ENCODE peak calls at places on chromosomes 16 and 17, in six cellular contexts. Q is HAP-1, K is left ventricle myocardium inferior, R is psoas muscle, M is kidney, N is adrenal gland. P is an unnamed sample. For H3K9me3, the result is how much of the 10 kb centered on the place peaks cover.

GRCh38 chr17:60244656-60245055 is 94.9 kb downstream of the CA4 start:
- DNase-seq in K (no peak), N (no peak), M (no peak), Q (no peak), R (no peak), P (no peak)

GRCh38 chr16:47008174-47008573 is 34.7 kb upstream of the DNAJA2 start:
- DNase-seq in K (no peak), Q (no peak), M (no peak), R (no peak), N (no peak), P (no peak)

GRCh38 chr16:57589374-57589773 is 39.1 kb upstream of the ADGRG1 start:
- DNase-seq in M (no peak), R (no peak), K (no peak), Q (no peak), N (no peak), P (no peak)

GRCh38 chr17:8954339-8954738 is 11.2 kb downstream of the PIK3R5 start:
- DNase-seq in K (peak), N (peak), R (peak), Q (no peak), M (no peak), P (peak)

GRCh38 chr17:75878174-75878998 is at the start of gene TRIM47:
- DNase-seq in R (peak), K (peak), N (peak), Q (peak), M (peak), P (no peak)

GRCh38 chr16:87539113-87539512 is 46.3 kb upstream of the ZCCHC14 start:
- DNase-seq in K (no peak), Q (no peak), N (no peak), M (no peak), R (no peak), P (no peak)

GRCh38 chr17:54544239-54544638 is 356.4 kb upstream of the TOM1L1 start:
- DNase-seq in N (no peak), K (no peak), M (no peak), Q (no peak), R (no peak), P (no peak)

GRCh38 chr17:57534863-57535651 is 210.0 kb downstream of the CCDC182 start:
- DNase-seq in R (no peak), M (no peak), K (no peak), Q (peak), N (peak), P (no peak)

GRCh38 chr16:58011652-58012051 is 10.4 kb downstream of the USB1 start:
- DNase-seq in R (no peak), K (no peak), M (no peak), Q (no peak), N (no peak), P (no peak)

GRCh38 chr17:27157898-27158297 is 136.0 kb upstream of the WSB1 start:
- DNase-seq in Q (no peak), R (no peak), M (peak), K (no peak), N (no peak), P (no peak)

GRCh38 chr17:27155866-27156265 is 138.0 kb upstream of the WSB1 start:
- DNase-seq in R (no peak), M (peak), N (no peak), K (peak), Q (no peak), P (no peak)

GRCh38 chr17:27158390-27158789 is 135.5 kb upstream of the WSB1 start:
- DNase-seq in K (no peak), N (no peak), Q (no peak), R (no peak), M (peak), P (no peak)

GRCh38 chr17:27157297-27157696 is 136.6 kb upstream of the WSB1 start:
- DNase-seq in K (no peak), M (peak), R (no peak), Q (no peak), N (no peak), P (no peak)

GRCh38 chr17:27153005-27153404 is 140.9 kb upstream of the WSB1 start:
- DNase-seq in K (no peak), N (no peak), M (peak), Q (no peak), R (no peak), P (no peak)
- H3K9me3 ChIP-seq in K (under half), N (under half), M (under half), Q (under half), R (under half), P (under half)

GRCh38 chr16:85531516-85531915 is 81.6 kb upstream of the GSE1 start:
- DNase-seq in N (peak), M (peak), R (no peak), Q (no peak), K (no peak), P (no peak)
- H3K9me3 ChIP-seq in N (under half), M (under half), R (under half), Q (under half), K (under half), P (under half)

DNA sequence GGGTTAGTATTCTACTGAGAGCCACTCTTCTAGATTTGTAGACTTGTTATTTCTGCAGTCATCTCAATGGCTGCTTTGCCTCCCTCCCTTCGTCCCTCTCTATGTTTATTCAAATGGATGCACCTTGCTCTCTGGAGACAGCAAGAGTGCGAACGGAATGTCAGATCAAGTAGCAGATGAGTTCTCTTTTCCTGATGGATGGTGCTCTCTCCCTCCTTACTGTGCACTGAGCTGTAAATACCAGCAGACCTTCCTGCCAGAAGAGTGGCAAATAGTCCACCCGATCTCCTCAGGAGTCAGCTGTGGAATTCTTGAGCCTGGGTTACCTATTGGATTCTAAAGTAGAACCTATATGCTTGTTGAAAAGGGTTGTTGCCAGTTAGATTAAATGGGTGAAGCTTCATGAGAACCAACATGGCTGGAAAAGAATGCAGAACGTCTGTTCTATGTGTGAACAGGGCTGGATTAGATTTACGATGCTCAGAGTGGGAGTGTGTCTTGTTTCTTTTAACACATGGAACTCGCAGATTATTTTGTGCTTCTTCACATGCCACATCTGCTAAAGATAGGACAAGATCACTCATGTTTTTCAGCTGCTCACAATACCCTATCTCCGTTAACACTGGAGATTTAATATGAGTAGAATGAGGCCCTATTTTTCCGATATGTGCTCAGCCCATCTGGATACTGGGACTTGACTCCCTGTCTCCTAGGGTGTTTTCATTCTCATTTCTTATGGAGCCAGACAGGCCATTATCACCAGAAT is 6.1 kb downstream of the GNAO1 start:
- DNase-seq in Q (no peak), M (no peak), R (no peak), N (no peak), K (no peak), P (no peak)
- H3K9me3 ChIP-seq in Q (under half), M (under half), R (under half), N (under half), K (under half), P (under half)

DNA sequence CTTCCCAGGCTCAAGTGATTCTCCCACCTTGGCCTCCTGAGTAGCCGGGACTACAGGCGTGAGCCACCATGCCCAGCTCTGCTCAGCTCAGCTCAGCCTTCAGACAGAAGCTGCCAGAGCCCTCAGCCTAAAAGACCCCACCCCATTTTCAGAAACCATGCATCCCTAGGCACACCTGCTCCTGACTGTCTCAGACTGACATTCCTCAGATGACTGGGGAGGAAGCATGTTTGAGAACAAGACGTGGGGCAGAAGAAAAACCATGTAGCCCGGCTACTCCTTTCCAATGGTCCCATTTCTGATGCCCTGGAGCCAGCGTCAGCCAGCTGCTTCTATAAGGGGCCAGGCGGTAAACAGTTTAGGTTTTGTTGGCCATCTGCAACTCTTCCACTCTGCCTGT is 3.0 kb upstream of the SRL start:
- DNase-seq in M (no peak), Q (no peak), R (no peak), N (no peak), K (no peak), P (no peak)
- H3K9me3 ChIP-seq in M (under half), Q (under half), R (under half), N (under half), K (under half), P (under half)

GRCh38 chr17:72117748-72118587 is 2.9 kb upstream of the SOX9 start:
- DNase-seq in N (no peak), Q (no peak), M (no peak), R (no peak), K (no peak), P (no peak)
- H3K9me3 ChIP-seq in N (under half), Q (under half), M (under half), R (under half), K (under half), P (under half)

GRCh38 chr17:73851921-73852320 is 207.7 kb upstream of the SDK2 start:
- DNase-seq in R (no peak), K (no peak), Q (no peak), N (no peak), M (no peak), P (no peak)
- H3K9me3 ChIP-seq in R (under half), K (under half), Q (under half), N (under half), M (under half), P (under half)

GRCh38 chr16:35214840-35215239 is 1755.4 kb downstream of the TP53TG3F start:
- DNase-seq in N (no peak), K (no peak), M (no peak), Q (no peak), R (no peak), P (no peak)

GRCh38 chr16:35210681-35211433 is 1751.4 kb downstream of the TP53TG3F start:
- DNase-seq in M (no peak), R (no peak), N (no peak), K (no peak), Q (no peak), P (no peak)

GRCh38 chr16:35215287-35215686 is 1755.9 kb downstream of the TP53TG3F start:
- DNase-seq in N (no peak), R (no peak), K (no peak), M (no peak), Q (no peak), P (no peak)
- H3K9me3 ChIP-seq in N (under half), R (under half), K (under half), M (under half), Q (under half), P (under half)

GRCh38 chr17:21816592-21817567 is 124.6 kb downstream of the KCNJ18 start:
- DNase-seq in M (peak), N (no peak), Q (no peak), K (no peak), R (no peak), P (no peak)
- H3K9me3 ChIP-seq in M (under half), N (under half), Q (under half), K (under half), R (under half), P (under half)

DNA sequence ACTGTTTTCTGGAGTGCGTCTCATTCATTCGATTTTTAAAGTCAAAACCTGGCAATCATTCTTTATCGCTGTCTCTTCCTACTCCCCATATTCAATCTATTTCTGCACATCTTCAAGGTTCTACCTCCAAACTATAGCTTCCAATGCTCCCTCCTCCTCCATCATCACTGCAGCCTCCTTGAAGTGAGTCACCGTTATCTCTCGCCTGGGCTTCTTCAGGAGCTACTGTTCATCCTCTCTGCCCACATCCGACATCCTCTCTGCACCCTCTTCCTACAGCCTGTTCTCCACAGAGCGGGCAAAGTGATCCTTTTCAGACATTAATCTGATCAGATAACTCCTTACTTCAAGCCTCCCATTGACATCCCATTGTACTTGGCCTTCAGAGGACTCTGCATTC is 144.2 kb upstream of the DNAH9 start:
- DNase-seq in R (no peak), M (no peak), Q (no peak), N (no peak), K (no peak), P (no peak)
- H3K9me3 ChIP-seq in R (under half), M (under half), Q (under half), N (under half), K (under half), P (under half)

GRCh38 chr17:43697937-43698336 is 36.2 kb upstream of the MEOX1 start:
- DNase-seq in R (no peak), K (no peak), N (no peak), Q (no peak), M (no peak), P (no peak)
- H3K9me3 ChIP-seq in R (under half), K (under half), N (under half), Q (under half), M (under half), P (under half)